ENCODE peak calls at places on chromosomes 6 and 20, in four cellular contexts. C is stimulated activated naive CD8-positive, alpha-beta T cell treated with anti-CD3 and anti-CD28 coated beads, Interleukin-15, Interleukin-2, amounts not matched to agents 100 U/mL and 50 U/mL, for 24 hours; H is RWPE1; N is head of caudate nucleus. B is an unnamed sample.

GRCh38 chr20:60837386-60837785 is 414.7 kb upstream of the CDH4 start:
- DNase-seq in H (no peak), C (no peak), N (no peak), B (no peak)

GRCh38 chr20:17882065-17882833 is 86.3 kb downstream of the SNX5 start:
- DNase-seq in C (no peak), N (no peak), H (no peak), B (no peak)

GRCh38 chr6:139370047-139370706 is 4.3 kb downstream of the CITED2 start:
- DNase-seq in N (no peak), C (no peak), H (no peak), B (no peak)

GRCh38 chr20:34269996-34270627 is 28.9 kb downstream of the ASIP start:
- DNase-seq in C (no peak), H (no peak), N (no peak), B (no peak)

GRCh38 chr6:151807513-151808330 is at the start of gene ESR1:
- DNase-seq in C (no peak), N (no peak), H (peak), B (no peak)

GRCh38 chr20:36101201-36101600 is 53.3 kb upstream of the EPB41L1 start:
- DNase-seq in N (no peak), H (no peak), C (no peak), B (no peak)

GRCh38 chr6:111880181-111880944 is 7.1 kb upstream of the FYN start:
- DNase-seq in N (no peak), H (peak), C (no peak), B (no peak)

GRCh38 chr6:17349437-17349836 is 44.0 kb upstream of the CAP2 start:
- DNase-seq in C (no peak), N (no peak), H (peak), B (no peak)

GRCh38 chr6:31702421-31702818 is 704 bp downstream of the ABHD16A start:
- DNase-seq in N (no peak), H (no peak), C (peak), B (no peak)

GRCh38 chr20:3890410-3890751 is 1.2 kb downstream of the PANK2 start:
- DNase-seq in H (peak), C (no peak), N (peak), B (no peak)

GRCh38 chr6:15852289-15852688 is 189.5 kb upstream of the DTNBP1 start:
- DNase-seq in H (no peak), N (no peak), C (no peak), B (no peak)

GRCh38 chr6:113190170-113190569 is 667.0 kb upstream of the MARCKS start:
- DNase-seq in C (no peak), H (no peak), N (no peak), B (no peak)

GRCh38 chr6:148971027-148971927 is 224.4 kb downstream of the UST start:
- DNase-seq in N (no peak), H (peak), C (no peak), B (no peak)

GRCh38 chr6:42101186-42101657 is 41.2 kb downstream of the C6orf132 start:
- DNase-seq in H (no peak), C (no peak), N (no peak), B (no peak)

GRCh38 chr20:61696181-61696735 is 369.4 kb downstream of the TAF4 start:
- DNase-seq in N (no peak), H (no peak), C (no peak), B (no peak)

GRCh38 chr20:376750-377149 is 3.8 kb upstream of the TRIB3 start:
- DNase-seq in H (no peak), N (no peak), C (no peak), B (no peak)

GRCh38 chr6:83153958-83154357 is 39.1 kb downstream of the PGM3 start:
- DNase-seq in H (no peak), N (no peak), C (no peak), B (no peak)

GRCh38 chr6:108526739-108527174 is 34.0 kb upstream of the FOXO3 start:
- DNase-seq in N (no peak), C (no peak), H (peak), B (peak)

GRCh38 chr6:45606831-45607400 is 229.2 kb upstream of the SUPT3H start:
- DNase-seq in N (no peak), H (no peak), C (no peak), B (no peak)

GRCh38 chr6:108565893-108566292 is 5.2 kb downstream of the FOXO3 start:
- DNase-seq in H (no peak), C (no peak), N (no peak), B (no peak)

GRCh38 chr20:11401988-11402387 is 515.7 kb upstream of the BTBD3 start:
- DNase-seq in N (no peak), C (no peak), H (no peak), B (no peak)

GRCh38 chr6:145530454-145530853 is 204.9 kb downstream of the EPM2A start:
- DNase-seq in H (no peak), N (no peak), C (no peak), B (no peak)

GRCh38 chr6:146347690-146348089 is 195.9 kb upstream of the RAB32 start:
- DNase-seq in C (no peak), N (no peak), H (no peak), B (no peak)

GRCh38 chr20:37627060-37627766 is 66.6 kb upstream of the CTNNBL1 start:
- DNase-seq in N (peak), C (peak), H (peak), B (peak)

GRCh38 chr6:106254636-106255035 is 70.9 kb downstream of the ATG5 start:
- DNase-seq in H (peak), C (no peak), N (no peak), B (no peak)

GRCh38 chr6:144660545-144660944 is 375.4 kb downstream of the UTRN start:
- DNase-seq in H (no peak), N (no peak), C (no peak), B (no peak)

GRCh38 chr6:4809999-4810918 is 34.1 kb downstream of the CDYL start:
- DNase-seq in H (peak), N (no peak), C (no peak), B (no peak)

GRCh38 chr6:27188885-27189418 is 58.5 kb upstream of the PRSS16 start:
- DNase-seq in H (peak), C (peak), N (peak), B (no peak)

GRCh38 chr6:141242957-141243356 is 889.8 kb upstream of the GJE1 start:
- DNase-seq in H (no peak), C (no peak), N (no peak), B (no peak)

GRCh38 chr20:31842471-31843157 is 2.8 kb downstream of the FOXS1 start:
- DNase-seq in H (no peak), N (no peak), C (no peak), B (no peak)

GRCh38 chr6:149264629-149265028 is 52.9 kb upstream of the TAB2 start:
- DNase-seq in H (no peak), N (no peak), C (no peak), B (no peak)

GRCh38 chr20:34984756-34985261 is 29.1 kb downstream of the MYH7B start:
- DNase-seq in H (peak), N (no peak), C (no peak), B (no peak)

GRCh38 chr20:53933232-53933846 is 137.1 kb downstream of the BCAS1 start:
- DNase-seq in C (no peak), H (no peak), N (no peak), B (no peak)

GRCh38 chr6:26330835-26331808 is 33.9 kb upstream of the BTN3A2 start:
- DNase-seq in H (no peak), C (peak), N (peak), B (no peak)

GRCh38 chr6:143513410-143513809 is 1.9 kb upstream of the FUCA2 start:
- DNase-seq in N (no peak), C (peak), H (peak), B (no peak)

GRCh38 chr6:110233769-110234374 is 53.6 kb downstream of the CDC40 start:
- DNase-seq in C (no peak), H (no peak), N (no peak), B (no peak)

GRCh38 chr6:158835616-158836221 is 16.6 kb upstream of the EZR start:
- DNase-seq in N (no peak), H (no peak), C (no peak), B (no peak)

GRCh38 chr6:25889877-25890853 is 16.1 kb upstream of the SLC17A3 start:
- DNase-seq in C (no peak), H (peak), N (peak), B (peak)